ENCODE peak calls at places on chromosome 10, in nine cellular contexts. H is lower lobe of right lung; S is PC-3; D is GM23338; W is Panc1; Q is HepG2; L is activated CD8-positive, alpha-beta T cell treated with anti-CD3 and anti-CD28 coated beads for 36 hours; B is CD4-positive, alpha-beta T cell; T is body of pancreas. J is an unnamed sample.

GRCh38 chr10:91587710-91588638 is 44.9 kb downstream of the PPP1R3C start:
- ATAC-seq in B (no peak), L (no peak), D (no peak), Q (no peak), W (no peak), H (no peak), T (no peak), S (peak), J (peak)

GRCh38 chr10:113108180-113108835 is 158.3 kb downstream of the TCF7L2 start:
- ATAC-seq in B (no peak), D (peak), H (peak), T (no peak), Q (peak), L (peak), W (peak), S (no peak), J (no peak)

GRCh38 chr10:110225441-110225755 is 18.0 kb downstream of the MXI1 start:
- ATAC-seq in S (no peak), L (no peak), H (no peak), D (no peak), W (no peak), Q (no peak), B (no peak), T (no peak), J (no peak)

GRCh38 chr10:50480054-50481007 is 143.4 kb downstream of the SGMS1 start:
- ATAC-seq in B (no peak), T (no peak), S (peak), D (peak), L (no peak), H (no peak), W (no peak), Q (no peak), J (no peak)

GRCh38 chr10:71840177-71840711 is 10.8 kb downstream of the PSAP start:
- ATAC-seq in W (peak), T (peak), S (peak), D (peak), H (peak), L (no peak), Q (no peak), B (no peak), J (peak)

GRCh38 chr10:35397953-35398352 is 61.6 kb downstream of the CCNY start:
- ATAC-seq in D (no peak), W (no peak), L (no peak), S (no peak), Q (no peak), B (no peak), T (no peak), H (no peak), J (no peak)

GRCh38 chr10:63267414-63268138 is 134.4 kb downstream of the NRBF2 start:
- ATAC-seq in S (peak), B (no peak), W (peak), H (peak), T (peak), D (peak), Q (peak), L (peak), J (no peak)

GRCh38 chr10:34121125-34121973 is 693.7 kb downstream of the PARD3 start:
- ATAC-seq in H (no peak), W (no peak), D (no peak), S (no peak), Q (peak), B (no peak), T (peak), L (no peak), J (no peak)

GRCh38 chr10:1024103-1024502 is 1.6 kb downstream of the IDI2 start:
- ATAC-seq in H (no peak), S (no peak), T (no peak), Q (no peak), D (no peak), B (no peak), W (no peak), L (no peak), J (no peak)

GRCh38 chr10:1022413-1022812 is 3.2 kb downstream of the IDI2 start:
- ATAC-seq in W (no peak), Q (peak), L (no peak), S (no peak), T (no peak), H (no peak), B (no peak), D (peak), J (no peak)

GRCh38 chr10:1029838-1030237 is 4.2 kb upstream of the IDI2 start:
- ATAC-seq in D (peak), L (no peak), T (no peak), Q (no peak), S (no peak), H (no peak), W (no peak), B (no peak), J (no peak)

GRCh38 chr10:1026578-1026977 is 919 bp upstream of the IDI2 start:
- ATAC-seq in W (no peak), H (no peak), T (no peak), L (no peak), S (no peak), Q (no peak), D (no peak), B (no peak), J (no peak)

GRCh38 chr10:1025684-1026083 is at the start of gene IDI2:
- ATAC-seq in D (no peak), T (no peak), H (no peak), W (no peak), S (no peak), B (no peak), L (no peak), Q (no peak), J (no peak)
- TF ChIP-seq CTCF in D (no peak), T (no peak), H (no peak), W (no peak), S (no peak), B (no peak), L (no peak), Q (no peak), J (no peak)

GRCh38 chr10:27748586-27748985 is 3.0 kb upstream of the MKX start:
- ATAC-seq in Q (no peak), S (peak), D (no peak), W (no peak), B (no peak), H (no peak), T (no peak), L (no peak), J (no peak)

GRCh38 chr10:27745380-27745718 is 270 bp downstream of the MKX start:
- ATAC-seq in H (no peak), B (no peak), T (no peak), L (no peak), S (no peak), D (peak), Q (no peak), W (no peak), J (no peak)

GRCh38 chr10:27746364-27747095 is 911 bp upstream of the MKX start:
- ATAC-seq in D (no peak), B (no peak), T (no peak), S (no peak), Q (no peak), H (no peak), L (no peak), W (no peak), J (no peak)

GRCh38 chr10:27745719-27746363 is at the start of gene MKX:
- ATAC-seq in W (no peak), H (peak), T (no peak), B (no peak), S (no peak), Q (no peak), D (peak), L (no peak), J (peak)

GRCh38 chr10:27747096-27747451 is 1.5 kb upstream of the MKX start:
- ATAC-seq in B (no peak), L (no peak), T (no peak), D (no peak), Q (no peak), W (no peak), S (no peak), H (no peak), J (no peak)
- TF ChIP-seq CTCF in B (no peak), L (no peak), T (no peak), D (no peak), Q (no peak), W (no peak), S (no peak), H (no peak), J (no peak)

GRCh38 chr10:28432210-28432676 is 100.7 kb upstream of the WAC start:
- ATAC-seq in T (peak), S (peak), L (peak), D (peak), W (peak), Q (peak), H (peak), B (peak), J (peak)
- TF ChIP-seq CTCF in T (peak), S (peak), L (peak), D (peak), W (peak), Q (peak), H (peak), B (peak), J (peak)

GRCh38 chr10:6115824-6116350 is 27.1 kb downstream of the RBM17 start:
- ATAC-seq in D (no peak), H (no peak), B (no peak), W (no peak), S (no peak), Q (no peak), L (no peak), T (no peak), J (no peak)

GRCh38 chr10:6117711-6118110 is 28.9 kb downstream of the RBM17 start:
- ATAC-seq in W (no peak), H (peak), T (no peak), S (no peak), L (no peak), Q (peak), D (peak), B (no peak), J (no peak)

GRCh38 chr10:6115411-6115800 is 26.6 kb downstream of the RBM17 start:
- ATAC-seq in T (no peak), L (no peak), Q (no peak), H (no peak), B (no peak), W (no peak), D (no peak), S (no peak), J (no peak)

GRCh38 chr10:6114758-6115410 is 26.1 kb downstream of the RBM17 start:
- ATAC-seq in L (no peak), T (peak), S (no peak), D (no peak), B (no peak), W (no peak), H (no peak), Q (no peak), J (peak)

DNA sequence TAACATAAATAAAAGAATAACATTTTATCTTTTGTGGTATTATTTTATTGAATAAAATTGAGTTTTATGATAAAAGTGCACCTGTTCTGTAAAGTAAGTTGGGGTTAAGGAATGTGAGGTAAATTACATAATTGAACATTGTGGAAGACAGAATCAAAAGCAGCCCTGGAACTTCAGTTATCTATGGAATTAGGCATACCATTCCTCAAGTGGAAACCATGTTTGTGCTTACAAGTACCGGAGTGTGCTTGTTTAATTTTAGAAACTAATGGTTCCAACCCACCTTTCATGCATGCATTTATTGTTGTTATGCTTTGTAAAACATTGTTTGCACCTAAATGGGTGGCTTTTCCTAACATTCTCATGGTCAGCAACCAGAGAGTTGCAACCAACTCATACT is 28.0 kb downstream of the RBM17 start:
- ATAC-seq in H (no peak), Q (no peak), W (no peak), T (no peak), B (no peak), L (no peak), S (no peak), D (no peak), J (no peak)
- TF ChIP-seq CTCF in H (no peak), Q (no peak), W (no peak), T (no peak), B (no peak), L (no peak), S (no peak), D (no peak), J (no peak)

J was measured in gastroesophageal sphincter.